ENCODE peak calls at places on chromosomes 6 and 20, in eight cellular contexts. Q is psoas muscle; G is endothelial cell of umbilical vein; B is A549; A is OCI-LY7; Y is CD4-positive, alpha-beta T cell; J is RWPE1; F is HFFc6. H is an unnamed sample.

GRCh38 chr6:128311944-128312570 is 208.3 kb downstream of the PTPRK start:
- DNase-seq in A (no peak), J (no peak), G (no peak), B (no peak), Q (no peak), Y (no peak), F (no peak), H (no peak)

GRCh38 chr20:9460518-9460917 is 53.9 kb upstream of the LAMP5 start:
- DNase-seq in B (peak; percentile 21), G (peak; percentile 85), A (no peak), F (peak; percentile 42), Q (no peak), J (peak; percentile 30), Y (no peak), H (no peak)

GRCh38 chr20:63071541-63072181 is 64.9 kb upstream of the BHLHE23 start:
- DNase-seq in F (peak; percentile 80), B (peak; percentile 60), Q (peak; percentile 38), J (peak; percentile 82), Y (no peak), G (no peak), A (no peak), H (peak; percentile 83)

GRCh38 chr6:100105919-100106318 is 111.9 kb upstream of the MCHR2 start:
- DNase-seq in Q (no peak), G (no peak), J (no peak), A (no peak), B (no peak), F (no peak), Y (no peak), H (no peak)

GRCh38 chr6:57324538-57324937 is 7.1 kb downstream of the PRIM2 start:
- DNase-seq in A (peak; percentile 34), F (no peak), Y (no peak), Q (no peak), G (peak; percentile 24), B (peak; percentile 9), J (peak; percentile 12), H (no peak)

GRCh38 chr6:121549741-121550140 is 114.3 kb downstream of the GJA1 start:
- DNase-seq in F (peak; percentile 79), Y (no peak), J (peak; percentile 54), Q (no peak), G (no peak), B (peak; percentile 5), A (no peak), H (no peak)

GRCh38 chr6:89323461-89324098 is 8.5 kb upstream of the GABRR2 start:
- DNase-seq in J (no peak), Q (no peak), G (peak; percentile 87), A (peak; percentile 27), Y (no peak), B (no peak), F (no peak), H (no peak)

GRCh38 chr20:2402271-2402980 is 21.7 kb downstream of the TGM6 start:
- DNase-seq in F (peak; percentile 68), J (peak; percentile 69), B (peak; percentile 54), Y (no peak), G (peak; percentile 40), Q (no peak), A (no peak), H (no peak)

GRCh38 chr6:12395898-12396297 is 105.7 kb downstream of the EDN1 start:
- DNase-seq in F (no peak), G (peak; percentile 47), A (no peak), B (no peak), Q (no peak), J (no peak), Y (no peak), H (no peak)

GRCh38 chr6:157068691-157069228 is 254.6 kb downstream of the TMEM242 start:
- DNase-seq in A (no peak), Q (no peak), F (no peak), B (no peak), J (peak; percentile 31), Y (no peak), G (no peak), H (no peak)

GRCh38 chr6:107822154-107823046 is 1.7 kb downstream of the SCML4 start:
- DNase-seq in Q (no peak), G (no peak), F (no peak), A (peak; percentile 55), J (no peak), B (no peak), Y (peak; percentile 56), H (no peak)

GRCh38 chr6:121851056-121851455 is 415.6 kb downstream of the GJA1 start:
- DNase-seq in B (no peak), A (no peak), F (no peak), Y (no peak), G (no peak), J (no peak), Q (no peak), H (no peak)

GRCh38 chr20:13817342-13817741 is 32.5 kb downstream of the NDUFAF5 start:
- DNase-seq in G (peak; percentile 40), Q (no peak), A (no peak), Y (no peak), J (no peak), B (no peak), F (peak; percentile 7), H (no peak)

GRCh38 chr6:84512396-84512795 is 252.0 kb downstream of the TBX18 start:
- DNase-seq in A (no peak), B (no peak), Q (no peak), G (no peak), F (no peak), Y (no peak), J (no peak), H (no peak)

GRCh38 chr6:151284012-151284411 is 44.2 kb downstream of the AKAP12 start:
- DNase-seq in J (peak; percentile 15), G (no peak), Y (no peak), A (no peak), Q (no peak), B (no peak), F (no peak), H (no peak)

GRCh38 chr20:17520583-17520982 is 10.6 kb downstream of the BFSP1 start:
- DNase-seq in Q (no peak), Y (no peak), J (no peak), G (peak; percentile 53), A (no peak), F (no peak), B (no peak), H (no peak)

GRCh38 chr20:40524071-40524470 is 165.0 kb downstream of the MAFB start:
- DNase-seq in B (no peak), A (no peak), G (no peak), Y (no peak), F (no peak), Q (no peak), J (no peak), H (no peak)

DNA sequence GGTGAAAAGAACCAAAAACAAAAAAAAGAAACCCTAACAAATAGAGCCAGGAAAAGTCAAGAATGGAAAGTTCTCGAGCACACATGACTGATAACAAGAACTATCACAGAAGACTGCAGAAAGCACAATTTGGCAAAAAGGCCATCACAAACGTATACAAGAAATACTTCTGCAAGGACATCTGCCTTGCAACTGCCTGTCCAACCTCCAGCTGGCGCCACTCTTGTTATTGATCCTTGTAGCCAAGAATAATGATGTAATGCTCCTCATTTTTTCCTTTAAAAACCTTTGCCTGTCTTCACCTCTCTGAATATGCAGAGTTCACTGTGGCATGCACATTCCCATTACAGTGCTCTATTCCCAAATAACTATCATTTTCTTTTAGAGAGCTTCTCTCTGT is 87.9 kb upstream of the BMP5 start:
- DNase-seq in A (no peak), F (no peak), B (no peak), J (no peak), Y (no peak), G (no peak), Q (no peak), H (no peak)
- TF ChIP-seq CTCF in A (peak; percentile 34), F (peak; percentile 54), B (no peak), J (no peak), Y (no peak), G (peak; percentile 37), Q (no peak), H (no peak)

DNA sequence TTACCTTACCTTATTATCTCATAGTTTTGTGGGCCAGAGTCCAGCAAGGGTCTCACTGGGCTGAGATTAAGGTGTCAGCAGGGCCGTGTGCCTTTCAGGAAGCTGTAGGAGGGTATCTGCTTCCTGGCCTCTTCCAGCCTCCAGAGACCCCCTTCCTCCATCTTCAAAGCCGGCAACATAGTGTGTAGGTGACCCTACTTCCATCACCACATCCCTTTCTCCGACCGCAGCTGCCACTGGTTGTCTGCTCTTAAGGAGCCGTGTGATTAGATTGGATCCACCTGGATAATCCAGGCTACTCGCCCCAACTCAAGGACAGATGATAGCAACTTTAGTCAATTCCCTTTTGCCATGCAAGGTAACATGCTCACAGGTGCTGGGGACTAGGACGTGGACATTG is 91.2 kb downstream of the JPH2 start:
- DNase-seq in J (no peak), Y (no peak), G (no peak), A (no peak), F (no peak), Q (no peak), B (no peak), H (no peak)
- TF ChIP-seq CTCF in J (no peak), Y (no peak), G (no peak), A (no peak), F (no peak), Q (no peak), B (no peak), H (no peak)

GRCh38 chr20:22692119-22692475 is 107.7 kb upstream of the FOXA2 start:
- DNase-seq in A (no peak), F (no peak), B (no peak), J (no peak), G (no peak), Q (no peak), Y (no peak), H (no peak)

GRCh38 chr20:22689246-22689645 is 104.9 kb upstream of the FOXA2 start:
- DNase-seq in Q (no peak), Y (no peak), G (no peak), F (no peak), A (no peak), B (peak; percentile 36), J (no peak), H (no peak)

GRCh38 chr20:22690000-22690399 is 105.6 kb upstream of the FOXA2 start:
- DNase-seq in F (no peak), Y (no peak), A (no peak), G (no peak), B (no peak), J (no peak), Q (no peak), H (no peak)

GRCh38 chr20:22691369-22692118 is 107.2 kb upstream of the FOXA2 start:
- DNase-seq in G (peak; percentile 82), Q (peak; percentile 85), B (peak; percentile 85), Y (peak; percentile 4), F (peak; percentile 46), J (peak; percentile 88), A (peak; percentile 50), H (no peak)

GRCh38 chr20:22690616-22691179 is 106.3 kb upstream of the FOXA2 start:
- DNase-seq in Y (no peak), A (no peak), F (no peak), J (no peak), Q (no peak), B (no peak), G (no peak), H (no peak)
- TF ChIP-seq CTCF in Y (no peak), A (no peak), F (no peak), J (no peak), Q (no peak), B (no peak), G (no peak), H (no peak)

GRCh38 chr6:60754879-60755278 is 1531.1 kb downstream of the KHDRBS2 start:
- DNase-seq in Y (no peak), B (no peak), Q (no peak), F (no peak), G (no peak), A (no peak), J (no peak), H (no peak)
- TF ChIP-seq CTCF in Y (no peak), B (no peak), Q (no peak), F (no peak), G (no peak), A (no peak), J (no peak), H (no peak)

H was measured in D721Med.